ENCODE peak calls at places on chromosomes 1 and 21, in seven cellular contexts. One of them, this sample, is unnamed.

GRCh38 chr1:168202941-168203654 is 22.7 kb upstream of the SFT2D2 start:
- DNase-seq in right lobe of liver: no peak
- DNase-seq in adrenal gland: peak; percentile 59
- DNase-seq in prostate gland: no peak
- DNase-seq in uterus: no peak
- DNase-seq in IMR-90: peak; percentile 81
- DNase-seq in spleen: no peak
- DNase-seq in this sample: no peak

GRCh38 chr1:225626698-225627097 is 26.2 kb downstream of the ENAH start:
- DNase-seq in right lobe of liver: no peak
- DNase-seq in IMR-90: peak; percentile 83
- DNase-seq in prostate gland: no peak
- DNase-seq in uterus: no peak
- DNase-seq in adrenal gland: no peak
- DNase-seq in spleen: no peak
- DNase-seq in this sample: no peak

GRCh38 chr1:8127201-8127641 is 101.1 kb upstream of the ERRFI1 start:
- DNase-seq in right lobe of liver: no peak
- DNase-seq in spleen: no peak
- DNase-seq in adrenal gland: no peak
- DNase-seq in IMR-90: peak; percentile 55
- DNase-seq in prostate gland: no peak
- DNase-seq in uterus: no peak
- DNase-seq in this sample: no peak

GRCh38 chr1:92030701-92031107 is 919 bp downstream of the EPHX4 start:
- DNase-seq in adrenal gland: no peak
- DNase-seq in prostate gland: no peak
- DNase-seq in right lobe of liver: no peak
- DNase-seq in IMR-90: peak; percentile 72
- DNase-seq in uterus: no peak
- DNase-seq in spleen: no peak
- DNase-seq in this sample: peak; percentile 19

GRCh38 chr1:159469921-159470595 is 30.5 kb downstream of the OR10J1 start:
- DNase-seq in IMR-90: no peak
- DNase-seq in spleen: no peak
- DNase-seq in prostate gland: no peak
- DNase-seq in right lobe of liver: no peak
- DNase-seq in adrenal gland: no peak
- DNase-seq in uterus: no peak
- DNase-seq in this sample: no peak

GRCh38 chr1:195604287-195604686 is 1004.0 kb downstream of the KCNT2 start:
- DNase-seq in right lobe of liver: no peak
- DNase-seq in prostate gland: no peak
- DNase-seq in IMR-90: peak; percentile 93
- DNase-seq in adrenal gland: no peak
- DNase-seq in spleen: no peak
- DNase-seq in uterus: no peak
- DNase-seq in this sample: no peak

GRCh38 chr1:87062687-87063086 is 148.3 kb downstream of the HS2ST1 start:
- DNase-seq in IMR-90: no peak
- DNase-seq in right lobe of liver: no peak
- DNase-seq in spleen: no peak
- DNase-seq in uterus: no peak
- DNase-seq in adrenal gland: no peak
- DNase-seq in prostate gland: no peak
- DNase-seq in this sample: no peak

GRCh38 chr1:58660105-58660504 is 39.8 kb downstream of the MYSM1 start:
- DNase-seq in IMR-90: no peak
- DNase-seq in spleen: no peak
- DNase-seq in prostate gland: no peak
- DNase-seq in adrenal gland: no peak
- DNase-seq in right lobe of liver: no peak
- DNase-seq in uterus: no peak
- DNase-seq in this sample: no peak

GRCh38 chr1:115077286-115077983 is 11.9 kb downstream of the TSPAN2 start:
- DNase-seq in spleen: no peak
- DNase-seq in right lobe of liver: no peak
- DNase-seq in uterus: no peak
- DNase-seq in prostate gland: no peak
- DNase-seq in adrenal gland: no peak
- DNase-seq in IMR-90: no peak
- DNase-seq in this sample: no peak
- TF ChIP-seq POLR2A in spleen: no peak
- TF ChIP-seq POLR2A in right lobe of liver: no peak
- TF ChIP-seq POLR2A in uterus: no peak
- TF ChIP-seq POLR2A in prostate gland: no peak
- TF ChIP-seq POLR2A in adrenal gland: no peak
- TF ChIP-seq POLR2A in IMR-90: no peak
- TF ChIP-seq POLR2A in this sample: no peak

GRCh38 chr1:15176120-15176519 is 22.6 kb downstream of the TMEM51 start:
- DNase-seq in IMR-90: no peak
- DNase-seq in uterus: no peak
- DNase-seq in prostate gland: no peak
- DNase-seq in spleen: no peak
- DNase-seq in adrenal gland: no peak
- DNase-seq in right lobe of liver: no peak
- DNase-seq in this sample: no peak
- TF ChIP-seq POLR2A in IMR-90: no peak
- TF ChIP-seq POLR2A in uterus: no peak
- TF ChIP-seq POLR2A in prostate gland: no peak
- TF ChIP-seq POLR2A in spleen: no peak
- TF ChIP-seq POLR2A in adrenal gland: no peak
- TF ChIP-seq POLR2A in right lobe of liver: no peak
- TF ChIP-seq POLR2A in this sample: no peak

GRCh38 chr21:43921979-43922945 is 57.2 kb downstream of the AGPAT3 start:
- DNase-seq in prostate gland: no peak
- DNase-seq in adrenal gland: no peak
- DNase-seq in uterus: no peak
- DNase-seq in IMR-90: peak; percentile 26
- DNase-seq in spleen: peak; percentile 85
- DNase-seq in right lobe of liver: peak; percentile 48
- DNase-seq in this sample: no peak
- TF ChIP-seq POLR2A in prostate gland: no peak
- TF ChIP-seq POLR2A in adrenal gland: no peak
- TF ChIP-seq POLR2A in uterus: no peak
- TF ChIP-seq POLR2A in IMR-90: no peak
- TF ChIP-seq POLR2A in spleen: no peak
- TF ChIP-seq POLR2A in right lobe of liver: no peak
- TF ChIP-seq POLR2A in this sample: no peak

GRCh38 chr1:151990856-151991198 is 2.8 kb downstream of the S100A10 start:
- DNase-seq in uterus: peak; percentile 31
- DNase-seq in IMR-90: peak; percentile 79
- DNase-seq in right lobe of liver: no peak
- DNase-seq in spleen: no peak
- DNase-seq in prostate gland: peak; percentile 79
- DNase-seq in adrenal gland: peak; percentile 67
- DNase-seq in this sample: no peak

GRCh38 chr1:151988405-151988851 is 5.2 kb downstream of the S100A10 start:
- DNase-seq in uterus: no peak
- DNase-seq in IMR-90: peak; percentile 74
- DNase-seq in adrenal gland: peak; percentile 47
- DNase-seq in spleen: no peak
- DNase-seq in right lobe of liver: no peak
- DNase-seq in prostate gland: no peak
- DNase-seq in this sample: no peak

GRCh38 chr1:151991663-151992344 is 1.9 kb downstream of the S100A10 start:
- DNase-seq in spleen: no peak
- DNase-seq in IMR-90: no peak
- DNase-seq in adrenal gland: no peak
- DNase-seq in uterus: no peak
- DNase-seq in right lobe of liver: no peak
- DNase-seq in prostate gland: no peak
- DNase-seq in this sample: no peak

GRCh38 chr1:151990058-151990855 is 3.4 kb downstream of the S100A10 start:
- DNase-seq in adrenal gland: no peak
- DNase-seq in right lobe of liver: no peak
- DNase-seq in IMR-90: no peak
- DNase-seq in spleen: no peak
- DNase-seq in uterus: no peak
- DNase-seq in prostate gland: no peak
- DNase-seq in this sample: no peak

GRCh38 chr1:151989131-151989868 is 4.4 kb downstream of the S100A10 start:
- DNase-seq in spleen: no peak
- DNase-seq in prostate gland: peak; percentile 68
- DNase-seq in uterus: peak; percentile 45
- DNase-seq in IMR-90: peak; percentile 83
- DNase-seq in right lobe of liver: no peak
- DNase-seq in adrenal gland: peak; percentile 91
- DNase-seq in this sample: no peak
- TF ChIP-seq POLR2A in spleen: no peak
- TF ChIP-seq POLR2A in prostate gland: no peak
- TF ChIP-seq POLR2A in uterus: no peak
- TF ChIP-seq POLR2A in IMR-90: peak; percentile 16
- TF ChIP-seq POLR2A in right lobe of liver: peak; percentile 16
- TF ChIP-seq POLR2A in adrenal gland: peak; percentile 45
- TF ChIP-seq POLR2A in this sample: peak; percentile 62

GRCh38 chr1:155320661-155321576 is at the start of gene RUSC1:
- DNase-seq in right lobe of liver: peak; percentile 75
- DNase-seq in uterus: peak; percentile 84
- DNase-seq in prostate gland: peak; percentile 67
- DNase-seq in adrenal gland: peak; percentile 86
- DNase-seq in IMR-90: peak; percentile 49
- DNase-seq in spleen: peak; percentile 93
- DNase-seq in this sample: no peak
- TF ChIP-seq POLR2A in right lobe of liver: no peak
- TF ChIP-seq POLR2A in uterus: peak; percentile 60
- TF ChIP-seq POLR2A in prostate gland: peak; percentile 42
- TF ChIP-seq POLR2A in adrenal gland: peak; percentile 38
- TF ChIP-seq POLR2A in IMR-90: no peak
- TF ChIP-seq POLR2A in spleen: no peak
- TF ChIP-seq POLR2A in this sample: peak; percentile 24

DNA sequence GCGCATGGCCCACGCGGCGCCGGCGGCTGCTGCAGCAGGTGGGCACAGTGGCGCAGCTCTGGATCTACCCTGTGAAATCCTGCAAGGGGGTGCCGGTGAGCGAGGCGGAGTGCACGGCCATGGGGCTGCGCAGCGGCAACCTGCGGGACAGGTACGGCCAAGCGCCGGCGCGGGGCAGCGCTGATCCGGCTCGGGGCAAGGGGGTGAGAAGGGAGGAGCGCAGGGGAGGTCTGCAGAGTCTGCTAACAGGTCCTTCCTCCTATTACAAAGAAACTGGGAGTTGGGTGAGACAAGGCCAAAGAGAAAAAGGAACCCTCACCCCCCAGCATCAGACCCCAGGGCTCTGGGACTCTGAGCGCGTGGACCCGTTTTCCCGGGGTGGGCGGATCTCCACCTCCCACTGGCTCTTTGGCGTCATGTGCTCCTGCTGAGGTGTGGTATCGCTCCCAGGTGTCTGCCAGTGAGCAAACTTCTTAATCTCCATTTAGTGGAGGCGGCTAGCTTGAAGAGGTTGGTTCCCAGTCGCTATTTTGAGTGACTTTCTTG is 429 bp downstream of the MTARC1 start:
- DNase-seq in uterus: no peak
- DNase-seq in right lobe of liver: peak; percentile 87
- DNase-seq in IMR-90: no peak
- DNase-seq in adrenal gland: no peak
- DNase-seq in spleen: peak; percentile 85
- DNase-seq in prostate gland: peak; percentile 69
- DNase-seq in this sample: no peak
- TF ChIP-seq POLR2A in uterus: no peak
- TF ChIP-seq POLR2A in right lobe of liver: no peak
- TF ChIP-seq POLR2A in IMR-90: no peak
- TF ChIP-seq POLR2A in adrenal gland: no peak
- TF ChIP-seq POLR2A in spleen: no peak
- TF ChIP-seq POLR2A in prostate gland: no peak
- TF ChIP-seq POLR2A in this sample: no peak

GRCh38 chr21:33561373-33561772 is 18.5 kb downstream of the SON start:
- DNase-seq in right lobe of liver: no peak
- DNase-seq in prostate gland: no peak
- DNase-seq in spleen: no peak
- DNase-seq in adrenal gland: no peak
- DNase-seq in uterus: no peak
- DNase-seq in IMR-90: no peak
- DNase-seq in this sample: no peak
- TF ChIP-seq POLR2A in right lobe of liver: no peak
- TF ChIP-seq POLR2A in prostate gland: no peak
- TF ChIP-seq POLR2A in spleen: no peak
- TF ChIP-seq POLR2A in adrenal gland: no peak
- TF ChIP-seq POLR2A in uterus: no peak
- TF ChIP-seq POLR2A in IMR-90: no peak
- TF ChIP-seq POLR2A in this sample: no peak

GRCh38 chr1:235107368-235108184 is 21.1 kb downstream of the TOMM20 start:
- DNase-seq in IMR-90: no peak
- DNase-seq in spleen: no peak
- DNase-seq in prostate gland: no peak
- DNase-seq in right lobe of liver: no peak
- DNase-seq in adrenal gland: no peak
- DNase-seq in uterus: no peak
- DNase-seq in this sample: no peak

GRCh38 chr1:235108185-235108593 is 20.4 kb downstream of the TOMM20 start:
- DNase-seq in IMR-90: no peak
- DNase-seq in right lobe of liver: no peak
- DNase-seq in spleen: no peak
- DNase-seq in uterus: no peak
- DNase-seq in prostate gland: no peak
- DNase-seq in adrenal gland: no peak
- DNase-seq in this sample: no peak

GRCh38 chr1:235106457-235106856 is 22.2 kb downstream of the TOMM20 start:
- DNase-seq in uterus: no peak
- DNase-seq in spleen: no peak
- DNase-seq in IMR-90: no peak
- DNase-seq in right lobe of liver: no peak
- DNase-seq in adrenal gland: no peak
- DNase-seq in prostate gland: no peak
- DNase-seq in this sample: no peak

GRCh38 chr1:235111107-235111506 is 17.5 kb downstream of the TOMM20 start:
- DNase-seq in adrenal gland: no peak
- DNase-seq in IMR-90: no peak
- DNase-seq in uterus: no peak
- DNase-seq in right lobe of liver: no peak
- DNase-seq in spleen: no peak
- DNase-seq in prostate gland: no peak
- DNase-seq in this sample: no peak

DNA sequence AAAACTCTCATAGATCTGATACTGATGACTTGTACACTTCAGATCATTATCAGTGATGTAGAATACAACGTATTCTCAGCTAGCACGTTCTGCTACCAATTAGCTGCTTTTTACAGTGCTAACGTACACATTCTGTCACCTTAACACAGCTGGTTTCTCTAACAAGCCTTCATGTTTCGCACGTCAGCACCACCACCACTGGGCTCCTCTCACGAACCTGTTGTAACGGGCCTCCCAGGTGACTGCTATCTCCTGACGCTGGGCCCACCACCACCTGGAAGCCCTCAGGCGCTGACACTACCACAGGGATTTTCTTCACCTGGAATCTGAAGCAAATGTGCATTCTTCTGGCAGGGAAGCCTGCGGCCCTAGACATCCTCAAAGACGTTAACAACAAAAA is 19.8 kb downstream of the TOMM20 start:
- DNase-seq in prostate gland: no peak
- DNase-seq in IMR-90: no peak
- DNase-seq in adrenal gland: no peak
- DNase-seq in right lobe of liver: no peak
- DNase-seq in uterus: no peak
- DNase-seq in spleen: no peak
- DNase-seq in this sample: no peak
- TF ChIP-seq POLR2A in prostate gland: no peak
- TF ChIP-seq POLR2A in IMR-90: no peak
- TF ChIP-seq POLR2A in adrenal gland: no peak
- TF ChIP-seq POLR2A in right lobe of liver: no peak
- TF ChIP-seq POLR2A in uterus: no peak
- TF ChIP-seq POLR2A in spleen: no peak
- TF ChIP-seq POLR2A in this sample: no peak

This sample was measured in H54.